ENCODE peak calls at places on chromosomes 16 and 17, in ten cellular contexts. Q is psoas muscle; E is RWPE1; N is bronchial epithelial cell; Z is colonic mucosa; U is hepatocyte; K is AG04450; D is H9; C is CD4-positive, alpha-beta T cell; B is GM20000. O is an unnamed sample.
A peak's percentile ranks its signal among the peaks of the same experiment; 100 is the strongest.

GRCh38 chr16:70680495-70681381 is 5.1 kb downstream of the MTSS2 start:
- DNase-seq in N (no peak), C (no peak), B (no peak), E (no peak), D (no peak), K (no peak), Z (no peak), Q (peak; percentile 28), U (no peak), O (peak; percentile 45)

GRCh38 chr17:73787036-73787720 is 142.9 kb upstream of the SDK2 start:
- DNase-seq in N (no peak), Z (no peak), K (no peak), E (no peak), U (no peak), B (no peak), Q (no peak), C (no peak), D (no peak), O (no peak)

GRCh38 chr16:72749091-72749490 is 298.8 kb downstream of the ZFHX3 start:
- DNase-seq in C (no peak), U (no peak), E (no peak), K (no peak), Q (no peak), Z (no peak), N (no peak), D (no peak), B (no peak), O (no peak)

GRCh38 chr17:48045270-48046001 is 2.7 kb upstream of the NFE2L1 start:
- DNase-seq in K (no peak), Q (no peak), E (peak; percentile 88), B (no peak), Z (peak; percentile 79), N (peak; percentile 90), D (no peak), C (no peak), U (peak; percentile 48), O (no peak)

GRCh38 chr16:2190002-2190658 is 6.3 kb downstream of the CASKIN1 start:
- DNase-seq in B (no peak), D (no peak), N (no peak), Q (no peak), C (no peak), U (no peak), Z (no peak), K (no peak), E (no peak), O (no peak)

GRCh38 chr16:23302045-23302956 is at the start of gene SCNN1B:
- DNase-seq in N (no peak), B (peak; percentile 45), D (peak; percentile 42), Q (no peak), Z (peak; percentile 66), E (no peak), C (no peak), K (no peak), U (no peak), O (peak; percentile 24)

GRCh38 chr16:51134269-51134812 is 16.7 kb downstream of the SALL1 start:
- DNase-seq in U (no peak), N (no peak), Z (no peak), Q (no peak), E (no peak), B (no peak), K (no peak), D (peak; percentile 62), C (no peak), O (peak; percentile 47)

GRCh38 chr16:11052080-11052808 is 107.9 kb downstream of the CLEC16A start:
- DNase-seq in B (peak; percentile 63), D (no peak), C (no peak), U (no peak), Z (no peak), K (no peak), E (no peak), N (peak; percentile 63), Q (no peak), O (no peak)

GRCh38 chr17:83176272-83176955 is 97.0 kb downstream of the METRNL start:
- DNase-seq in Z (peak; percentile 10), C (no peak), B (no peak), Q (no peak), N (no peak), U (no peak), E (no peak), D (no peak), K (no peak), O (no peak)

GRCh38 chr17:50563095-50563511 is 2.6 kb downstream of the CACNA1G start:
- DNase-seq in E (no peak), Q (no peak), K (no peak), D (peak; percentile 39), Z (no peak), N (no peak), U (no peak), B (no peak), C (no peak), O (no peak)
- TF ChIP-seq CTCF in E (no peak), Q (no peak), K (no peak), D (peak; percentile 20), Z (no peak), N (no peak), U (no peak), B (no peak), C (no peak), O (no peak)

DNA sequence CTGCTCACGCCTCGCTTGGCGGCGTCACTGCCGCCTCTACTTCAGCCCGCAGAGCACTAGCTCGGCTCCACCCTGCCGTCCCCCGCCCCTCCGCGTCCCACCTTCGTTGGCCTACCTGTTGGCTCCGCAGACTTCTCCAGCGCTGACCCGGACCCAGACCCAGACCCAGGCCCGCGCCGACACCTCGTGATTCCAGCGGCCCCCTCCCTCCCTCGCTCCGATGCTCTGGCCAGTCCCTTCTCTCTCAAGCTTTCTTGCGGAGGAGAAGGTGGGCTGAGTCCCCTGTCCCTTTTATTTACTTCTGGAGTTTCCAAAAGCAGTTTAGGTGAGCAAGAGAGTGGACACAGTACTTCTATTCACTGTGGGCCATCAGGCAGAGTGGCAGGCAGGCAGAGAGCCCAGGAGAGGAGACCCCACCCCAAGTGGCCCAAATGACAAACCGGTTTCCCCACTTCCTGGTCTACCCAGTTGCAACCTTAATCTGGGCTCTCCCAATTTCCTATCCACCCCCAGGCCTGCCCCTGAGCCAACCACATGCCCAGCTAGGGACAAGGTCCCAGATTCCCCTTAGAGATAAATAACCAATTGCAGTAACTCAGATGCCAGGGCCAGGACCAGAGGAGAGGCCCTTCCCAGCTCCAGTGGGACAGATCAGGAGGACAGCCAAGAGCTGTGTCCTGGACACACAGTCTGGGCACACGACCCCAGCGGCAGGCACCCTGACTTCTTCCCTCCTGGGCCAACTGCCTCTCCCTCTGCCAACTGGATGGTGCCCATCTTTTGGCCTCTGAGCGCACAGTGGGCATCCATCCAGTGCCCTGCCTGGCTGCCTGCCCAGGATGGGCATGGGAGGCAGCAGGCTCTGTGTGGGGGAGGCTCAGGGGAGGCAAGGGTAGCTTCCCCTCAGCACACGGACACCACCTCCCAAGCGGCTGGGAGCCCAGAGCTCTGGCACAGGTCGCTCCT is 1.2 kb upstream of the SRCIN1 start:
- DNase-seq in Z (no peak), Q (peak; percentile 33), K (no peak), B (no peak), N (no peak), C (no peak), D (peak; percentile 66), E (no peak), U (no peak), O (no peak)
- TF ChIP-seq CTCF in Z (no peak), Q (no peak), K (no peak), B (no peak), N (no peak), C (no peak), D (no peak), E (peak; percentile 60), U (no peak), O (no peak)

GRCh38 chr16:88061346-88062110 is 110.3 kb downstream of the BANP start:
- DNase-seq in N (no peak), Q (no peak), U (no peak), K (no peak), E (no peak), D (no peak), Z (no peak), B (no peak), C (no peak), O (no peak)

GRCh38 chr16:88059701-88060386 is 108.6 kb downstream of the BANP start:
- DNase-seq in E (no peak), N (no peak), Q (no peak), Z (no peak), B (no peak), K (no peak), U (no peak), C (no peak), D (no peak), O (no peak)

GRCh38 chr16:88062341-88062861 is 111.2 kb downstream of the BANP start:
- DNase-seq in Z (no peak), E (no peak), Q (peak; percentile 68), U (peak; percentile 28), C (no peak), N (no peak), K (peak; percentile 41), B (no peak), D (no peak), O (no peak)

GRCh38 chr16:88058817-88059216 is 107.6 kb downstream of the BANP start:
- DNase-seq in Z (no peak), B (no peak), E (no peak), Q (no peak), U (no peak), N (no peak), K (no peak), D (no peak), C (no peak), O (no peak)

DNA sequence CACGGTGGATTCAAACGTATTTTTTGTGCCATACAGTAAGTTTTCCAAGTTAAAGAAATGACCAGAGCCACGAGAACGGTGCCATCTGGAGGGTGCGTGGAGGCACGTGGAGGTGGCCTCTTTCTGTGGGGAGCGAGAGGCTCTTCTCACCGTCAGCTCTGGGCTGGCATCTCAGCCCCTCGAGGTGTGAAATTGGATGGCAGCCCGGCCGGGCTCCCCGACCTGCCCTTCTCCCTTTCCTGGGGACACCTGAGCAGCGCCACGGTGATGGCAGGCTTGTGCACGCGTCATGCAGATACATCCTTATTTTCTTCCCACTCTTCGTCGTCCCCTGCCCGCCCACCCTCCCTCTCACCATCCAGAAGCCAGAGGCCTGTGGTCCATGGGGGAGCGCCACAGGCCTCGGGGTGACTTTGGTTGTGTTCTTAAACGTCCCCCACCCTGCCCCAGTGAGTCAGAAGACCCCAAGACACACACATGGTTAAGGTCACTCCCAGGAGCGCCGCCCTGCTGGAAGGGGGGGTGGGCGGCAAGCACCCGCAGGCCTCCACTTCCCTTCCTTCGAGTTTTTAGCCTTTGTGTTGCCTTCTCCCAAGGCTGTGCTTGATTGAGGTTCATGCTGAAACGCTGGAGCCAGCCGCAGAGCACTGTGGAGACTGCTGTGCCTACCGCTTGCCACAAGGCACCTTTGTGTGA is 109.4 kb downstream of the BANP start:
- DNase-seq in D (no peak), E (no peak), U (no peak), N (no peak), B (no peak), Z (no peak), Q (no peak), C (no peak), K (no peak), O (no peak)
- TF ChIP-seq CTCF in D (peak; percentile 44), E (no peak), U (no peak), N (peak; percentile 7), B (no peak), Z (no peak), Q (no peak), C (no peak), K (no peak), O (no peak)

GRCh38 chr16:30658731-30659506 is 688 bp downstream of the FBRS start:
- DNase-seq in Q (peak; percentile 85), Z (peak; percentile 84), B (peak; percentile 90), E (peak; percentile 87), U (peak; percentile 99), N (peak; percentile 88), D (no peak), C (no peak), K (peak; percentile 96), O (peak; percentile 68)
- TF ChIP-seq CTCF in Q (no peak), Z (no peak), B (no peak), E (peak; percentile 33), U (peak; percentile 15), N (peak; percentile 11), D (peak; percentile 22), C (no peak), K (no peak), O (no peak)

O was measured in endothelial cell.